ENCODE peak calls at places on chromosomes 6 and 20, in four cellular contexts. J is H9; A is naive thymus-derived CD4-positive, alpha-beta T cell; E is trophoblast cell. X is an unnamed sample.
A peak's percentile ranks its signal among the peaks of the same experiment; 100 is the strongest.

GRCh38 chr6:2103644-2104523 is 141.5 kb downstream of the GMDS start:
- DNase-seq in J (no peak), A (peak; percentile 11), E (peak; percentile 66), X (no peak)

GRCh38 chr6:7155871-7156579 is 48.3 kb downstream of the RREB1 start:
- DNase-seq in J (no peak), A (no peak), E (no peak), X (no peak)

GRCh38 chr6:37456816-37457560 is 24.0 kb downstream of the CMTR1 start:
- DNase-seq in J (no peak), A (no peak), E (no peak), X (no peak)

GRCh38 chr6:26322645-26323482 is 42.1 kb upstream of the BTN3A2 start:
- DNase-seq in J (peak; percentile 57), A (peak; percentile 74), E (peak; percentile 95), X (no peak)

GRCh38 chr6:113856011-113856551 is 1.1 kb upstream of the MARCKS start:
- DNase-seq in J (peak; percentile 28), A (no peak), E (peak; percentile 67), X (no peak)

GRCh38 chr20:25389381-25389857 is 1.2 kb downstream of the ABHD12 start:
- DNase-seq in J (no peak), A (no peak), E (peak; percentile 63), X (no peak)

GRCh38 chr6:7341989-7342742 is 29.2 kb upstream of the SSR1 start:
- DNase-seq in J (no peak), A (no peak), E (peak; percentile 78), X (no peak)

GRCh38 chr6:89145962-89146747 is at the start of gene PM20D2:
- DNase-seq in J (peak; percentile 72), A (peak; percentile 45), E (peak; percentile 48), X (peak; percentile 75)

GRCh38 chr6:2480267-2480966 is 235.0 kb upstream of the GMDS start:
- DNase-seq in J (no peak), A (no peak), E (no peak), X (no peak)

GRCh38 chr6:74091794-74092157 is 395.8 kb downstream of the CD109 start:
- DNase-seq in J (no peak), A (no peak), E (no peak), X (no peak)

GRCh38 chr6:74091133-74091793 is 395.3 kb downstream of the CD109 start:
- DNase-seq in J (no peak), A (no peak), E (peak; percentile 67), X (no peak)

GRCh38 chr6:74100719-74101287 is 404.8 kb downstream of the CD109 start:
- DNase-seq in J (no peak), A (no peak), E (no peak), X (no peak)

DNA sequence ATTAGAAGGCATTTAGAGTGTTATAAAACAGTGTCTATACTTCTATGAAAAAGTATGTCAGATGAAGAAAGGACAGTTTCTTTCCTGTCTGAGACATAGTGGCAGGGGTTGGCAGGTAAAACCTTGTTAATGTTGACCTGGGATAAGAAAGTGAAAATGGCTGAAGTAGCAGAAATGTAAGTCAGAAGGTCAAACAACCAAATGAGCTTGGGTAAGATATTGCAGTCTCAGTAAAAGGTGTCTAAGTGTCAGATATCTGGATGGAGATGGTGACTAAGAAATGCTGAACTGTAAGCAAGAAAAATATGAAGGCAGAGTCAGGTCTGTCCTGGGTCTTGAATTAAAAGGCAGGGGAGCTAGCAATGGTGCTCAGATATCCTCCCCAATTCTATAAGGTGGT is 400.3 kb downstream of the CD109 start:
- DNase-seq in J (no peak), A (no peak), E (no peak), X (no peak)
- H3K4me1 ChIP-seq in J (no peaks in the 10 kb centered on the region), A (no peaks in the 10 kb centered on the region), E (no peaks in the 10 kb centered on the region), X (no peaks in the 10 kb centered on the region)

GRCh38 chr6:17865798-17866725 is 121.4 kb downstream of the KIF13A start:
- DNase-seq in J (no peak), A (no peak), E (peak; percentile 98), X (peak; percentile 68)
- H3K4me1 ChIP-seq in J (no peaks in the 10 kb centered on the region), A (no peaks in the 10 kb centered on the region), E (peaks cover 5% of the 10 kb centered on the region), X (peaks cover 16% of the 10 kb centered on the region)

GRCh38 chr20:32968833-32969241 is 35.4 kb downstream of the SUN5 start:
- DNase-seq in J (peak; percentile 22), A (no peak), E (no peak), X (no peak)
- H3K4me1 ChIP-seq in J (peaks cover 4% of the 10 kb centered on the region), A (peaks cover 91% of the 10 kb centered on the region), E (no peaks in the 10 kb centered on the region), X (no peaks in the 10 kb centered on the region)

DNA sequence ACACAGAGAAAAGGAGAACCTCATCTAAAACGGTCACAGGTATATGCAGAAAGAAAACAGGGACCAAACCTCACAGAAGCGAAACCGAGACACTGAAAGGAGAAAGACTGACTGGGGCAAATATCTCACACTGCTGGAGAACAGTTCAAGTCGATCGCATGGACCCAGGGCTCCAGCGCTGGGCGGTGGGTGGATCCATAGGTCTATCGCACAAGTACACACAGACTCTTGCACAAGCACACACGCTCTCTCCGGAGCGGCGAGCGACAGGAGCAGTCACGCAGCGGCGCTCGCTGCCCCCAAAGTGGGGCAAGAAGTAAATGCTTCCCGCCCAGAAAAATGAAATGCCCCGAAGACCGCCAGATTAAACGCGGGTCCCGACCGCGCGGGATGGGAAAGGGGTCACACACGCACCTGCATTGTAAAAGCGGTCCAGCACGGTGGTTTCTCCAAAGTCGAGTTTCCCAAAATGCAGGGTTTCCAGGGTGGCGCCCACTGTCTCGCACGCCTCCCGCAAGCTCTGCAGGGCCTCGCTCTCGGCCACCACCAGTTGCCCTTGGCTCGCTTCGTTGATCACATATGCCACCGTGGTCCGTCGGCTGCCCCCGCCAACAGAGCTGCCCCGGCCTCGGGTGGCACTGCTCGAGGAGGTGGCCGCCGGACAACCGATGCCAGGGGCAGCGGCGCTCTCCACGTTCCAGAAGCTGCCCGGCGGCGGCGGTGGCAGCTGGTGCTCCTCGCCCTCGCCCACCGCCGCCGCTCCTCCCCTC is 796 bp downstream of the MAP3K5 start:
- DNase-seq in J (peak; percentile 44), A (peak; percentile 15), E (peak; percentile 69), X (peak; percentile 91)
- H3K4me1 ChIP-seq in J (no peaks in the 10 kb centered on the region), A (peaks cover 16% of the 10 kb centered on the region), E (no peaks in the 10 kb centered on the region), X (peaks cover 6% of the 10 kb centered on the region)

DNA sequence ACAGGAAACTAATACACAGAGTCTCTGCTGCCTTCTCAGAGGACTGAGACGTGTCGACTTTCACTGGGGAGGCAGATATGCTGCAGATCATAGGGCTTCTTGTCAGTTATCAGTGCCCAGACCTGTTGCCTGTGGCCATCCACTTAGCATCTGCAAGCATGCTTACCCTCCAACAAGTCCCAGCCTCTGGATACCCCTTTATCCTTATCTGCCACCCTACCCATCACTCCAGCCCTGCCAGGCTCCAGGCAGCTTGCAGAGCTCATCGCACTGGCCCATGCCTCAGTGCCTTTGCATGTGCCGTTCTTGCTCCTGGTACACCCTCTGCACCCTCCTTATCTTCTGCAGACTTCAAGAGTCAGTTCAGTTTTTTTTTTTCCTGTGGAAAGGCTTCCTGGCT is 119.2 kb downstream of the TOX2 start:
- DNase-seq in J (no peak), A (no peak), E (no peak), X (no peak)
- H3K4me1 ChIP-seq in J (no peaks in the 10 kb centered on the region), A (peaks cover 8% of the 10 kb centered on the region), E (no peaks in the 10 kb centered on the region), X (no peaks in the 10 kb centered on the region)

DNA sequence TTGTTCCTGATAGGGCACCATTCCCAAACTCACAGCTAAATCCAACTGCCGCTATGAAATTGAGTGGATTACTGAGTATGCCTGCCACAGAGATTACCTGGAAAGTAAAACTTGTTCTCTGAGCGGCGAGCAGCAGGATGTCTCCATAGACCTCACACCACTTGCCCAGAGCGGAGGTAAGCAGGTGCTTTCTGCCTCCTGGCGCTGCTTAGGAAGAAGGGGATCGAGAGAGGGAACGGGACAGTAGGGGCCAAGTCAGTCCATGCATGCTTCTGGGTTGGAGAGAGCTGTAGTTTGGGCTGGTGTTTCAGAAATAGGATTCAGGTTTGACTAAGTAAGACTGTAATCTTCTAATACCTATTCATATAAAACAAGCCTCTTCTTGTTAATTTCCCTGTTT is 63.7 kb downstream of the IGF2R start:
- DNase-seq in J (no peak), A (no peak), E (no peak), X (no peak)
- H3K4me1 ChIP-seq in J (no peaks in the 10 kb centered on the region), A (no peaks in the 10 kb centered on the region), E (peaks cover 4% of the 10 kb centered on the region), X (peaks cover 6% of the 10 kb centered on the region)

GRCh38 chr6:30043744-30044143 is 17.3 kb upstream of the POLR1H start:
- DNase-seq in J (no peak), A (no peak), E (no peak), X (no peak)
- H3K4me1 ChIP-seq in J (no peaks in the 10 kb centered on the region), A (no peaks in the 10 kb centered on the region), E (peaks cover 3% of the 10 kb centered on the region), X (no peaks in the 10 kb centered on the region)